ENCODE peak calls at places on chromosomes 4 and X, in ten cellular contexts. C, K, D, U, B, Y, W, V, A and Z are unnamed samples.

GRCh38 chrX:104253567-104254441 is 929 bp downstream of the ESX1 start:
- DNase-seq in C (peak), K (no peak), D (no peak), U (no peak), B (no peak), Y (no peak), W (no peak), V (peak), A (no peak), Z (peak)

GRCh38 chr4:102825261-102826071 is 1.9 kb downstream of the UBE2D3 start:
- DNase-seq in C (peak), K (no peak), D (peak), U (no peak), B (peak), Y (peak), W (no peak), V (peak), A (peak), Z (no peak)

GRCh38 chrX:55624403-55624802 is 1.2 kb downstream of the FOXR2 start:
- DNase-seq in C (no peak), K (no peak), D (no peak), U (no peak), B (no peak), Y (no peak), W (no peak), V (peak), A (no peak), Z (no peak)

GRCh38 chr4:109232666-109233065 is 69.8 kb downstream of the COL25A1 start:
- DNase-seq in C (no peak), K (no peak), D (no peak), U (no peak), B (no peak), Y (no peak), W (no peak), V (no peak), A (no peak), Z (no peak)

GRCh38 chr4:165738571-165738970 is 134.5 kb upstream of the TLL1 start:
- DNase-seq in C (no peak), K (no peak), D (no peak), U (no peak), B (no peak), Y (no peak), W (no peak), V (no peak), A (no peak), Z (no peak)

GRCh38 chr4:189278559-189279165 is 662.0 kb upstream of the FRG1 start:
- DNase-seq in C (peak), K (no peak), D (no peak), U (no peak), B (no peak), Y (no peak), W (no peak), V (no peak), A (no peak), Z (no peak)

GRCh38 chrX:155001873-155002272 is 20.6 kb downstream of the F8 start:
- DNase-seq in C (no peak), K (no peak), D (no peak), U (no peak), B (no peak), Y (no peak), W (no peak), V (no peak), A (no peak), Z (no peak)

GRCh38 chr4:20288846-20289512 is 37.3 kb downstream of the SLIT2 start:
- DNase-seq in C (no peak), K (no peak), D (no peak), U (no peak), B (no peak), Y (no peak), W (no peak), V (no peak), A (peak), Z (no peak)

GRCh38 chr4:38785901-38786402 is 3.2 kb upstream of the TLR10 start:
- DNase-seq in C (peak), K (no peak), D (no peak), U (no peak), B (no peak), Y (no peak), W (no peak), V (no peak), A (no peak), Z (no peak)

GRCh38 chrX:625137-625691 is 5.4 kb upstream of the SHOX start:
- DNase-seq in C (no peak), K (no peak), D (no peak), U (no peak), B (no peak), Y (no peak), W (no peak), V (no peak), A (no peak), Z (no peak)

GRCh38 chrX:43064096-43064495 is 286.1 kb upstream of the PPP1R2C start:
- DNase-seq in C (no peak), K (no peak), D (no peak), U (no peak), B (no peak), Y (no peak), W (no peak), V (no peak), A (no peak), Z (no peak)

GRCh38 chr4:153684182-153685073 is at the start of gene TLR2:
- DNase-seq in C (peak), K (peak), D (peak), U (peak), B (no peak), Y (no peak), W (peak), V (no peak), A (no peak), Z (peak)

GRCh38 chrX:133726211-133726630 is 259.2 kb downstream of the GPC3 start:
- DNase-seq in C (peak), K (no peak), D (no peak), U (no peak), B (peak), Y (peak), W (no peak), V (peak), A (peak), Z (no peak)

GRCh38 chr4:91527056-91527455 is 776.7 kb upstream of the GRID2 start:
- DNase-seq in C (no peak), K (no peak), D (no peak), U (no peak), B (no peak), Y (no peak), W (no peak), V (no peak), A (no peak), Z (no peak)

GRCh38 chrX:87516716-87517115 is 886 bp upstream of the KLHL4 start:
- DNase-seq in C (no peak), K (no peak), D (no peak), U (no peak), B (peak), Y (no peak), W (no peak), V (peak), A (no peak), Z (no peak)

GRCh38 chrX:64456828-64457227 is 61.6 kb upstream of the MTMR8 start:
- DNase-seq in C (no peak), K (no peak), D (no peak), U (no peak), B (no peak), Y (no peak), W (no peak), V (no peak), A (no peak), Z (no peak)

GRCh38 chr4:118811832-118812231 is 24.1 kb downstream of the SEC24D start:
- DNase-seq in C (no peak), K (no peak), D (no peak), U (no peak), B (no peak), Y (no peak), W (no peak), V (no peak), A (no peak), Z (no peak)

GRCh38 chrX:119758682-119759332 is 419 bp downstream of the SOWAHD start:
- DNase-seq in C (peak), K (no peak), D (peak), U (peak), B (no peak), Y (no peak), W (no peak), V (no peak), A (no peak), Z (peak)